ENCODE peak calls at places on chromosomes 16 and 17, in ten cellular contexts. Y is lung, Z is GM12865, L is HCT116, A is astrocyte, R is tibial nerve, U is BJ, W is MM.1S, V is HFFc6, P is choroid plexus epithelial cell. M is an unnamed sample.

GRCh38 chr16:81796035-81796434 is 16.9 kb downstream of the PLCG2 start:
- DNase-seq in W (peak), V (no peak), P (no peak), R (no peak), A (no peak), Z (peak), U (no peak), L (no peak), Y (no peak), M (no peak)

GRCh38 chr17:81553616-81554181 is 1.5 kb upstream of the FAAP100 start:
- DNase-seq in Y (no peak), P (peak), Z (no peak), V (peak), A (peak), U (peak), W (no peak), L (peak), R (peak), M (no peak)

GRCh38 chr16:49281843-49282642 is 405 bp upstream of the CBLN1 start:
- DNase-seq in U (no peak), A (peak), W (peak), V (no peak), R (peak), Z (peak), Y (peak), P (peak), L (no peak), M (peak)

GRCh38 chr17:37774508-37774907 is 29.6 kb upstream of the HNF1B start:
- DNase-seq in R (no peak), V (no peak), A (no peak), Z (peak), Y (no peak), P (no peak), W (peak), U (no peak), L (no peak), M (peak)

GRCh38 chr17:64393000-64393402 is 2.3 kb upstream of the PECAM1 start:
- DNase-seq in Z (no peak), V (no peak), L (no peak), A (no peak), Y (no peak), P (no peak), U (no peak), R (no peak), W (no peak), M (no peak)

GRCh38 chr17:60390881-60391418 is 983 bp downstream of the USP32 start:
- DNase-seq in L (no peak), Z (peak), Y (no peak), U (no peak), P (peak), A (peak), V (peak), W (no peak), R (peak), M (peak)

GRCh38 chr16:66913081-66913480 is 5.6 kb downstream of the CDH16 start:
- DNase-seq in P (no peak), Y (no peak), V (no peak), Z (no peak), L (no peak), R (no peak), W (no peak), U (no peak), A (no peak), M (no peak)

GRCh38 chr17:15511142-15511541 is 43.7 kb upstream of the CDRT4 start:
- DNase-seq in Y (no peak), Z (no peak), R (no peak), W (no peak), U (no peak), L (no peak), P (no peak), A (no peak), V (no peak), M (no peak)

GRCh38 chr17:38590988-38591758 is 14.6 kb downstream of the SRCIN1 start:
- DNase-seq in A (no peak), W (peak), L (no peak), Z (peak), Y (peak), P (no peak), U (no peak), R (no peak), V (no peak), M (no peak)

GRCh38 chr16:20904507-20905079 is 4.0 kb downstream of the LYRM1 start:
- DNase-seq in Z (peak), P (peak), A (peak), W (peak), R (peak), V (peak), L (peak), Y (no peak), U (no peak), M (peak)

GRCh38 chr17:8041249-8041928 is 2.5 kb downstream of the ALOX15B start:
- DNase-seq in L (peak), W (peak), A (peak), R (peak), P (peak), Z (peak), U (peak), Y (no peak), V (peak), M (peak)

GRCh38 chr17:32116937-32117336 is 25.4 kb upstream of the RHOT1 start:
- DNase-seq in Y (no peak), R (no peak), U (no peak), V (no peak), L (no peak), Z (no peak), A (no peak), W (no peak), P (no peak), M (no peak)

GRCh38 chr16:1105888-1106620 is 10.0 kb upstream of the C1QTNF8 start:
- DNase-seq in L (no peak), U (no peak), V (peak), A (peak), P (peak), Z (peak), W (no peak), R (no peak), Y (peak), M (peak)

GRCh38 chr16:50210266-50211038 is 55.9 kb upstream of the ADCY7 start:
- DNase-seq in L (peak), Y (peak), W (peak), Z (peak), A (peak), R (peak), V (peak), U (peak), P (peak), M (peak)

GRCh38 chr16:70579248-70579647 is 55.6 kb downstream of the SF3B3 start:
- DNase-seq in R (no peak), P (no peak), A (no peak), L (no peak), Y (no peak), V (no peak), W (no peak), U (no peak), Z (no peak), M (no peak)
- TF ChIP-seq CTCF in R (no peak), P (no peak), A (no peak), L (no peak), Y (no peak), V (no peak), W (no peak), U (no peak), Z (no peak), M (no peak)

GRCh38 chr17:33684714-33685113 is 391.6 kb upstream of the ASIC2 start:
- DNase-seq in W (no peak), Z (no peak), U (no peak), V (no peak), A (no peak), L (no peak), Y (no peak), P (no peak), R (no peak), M (no peak)
- TF ChIP-seq CTCF in W (no peak), Z (no peak), U (no peak), V (no peak), A (no peak), L (no peak), Y (no peak), P (no peak), R (no peak), M (no peak)

DNA sequence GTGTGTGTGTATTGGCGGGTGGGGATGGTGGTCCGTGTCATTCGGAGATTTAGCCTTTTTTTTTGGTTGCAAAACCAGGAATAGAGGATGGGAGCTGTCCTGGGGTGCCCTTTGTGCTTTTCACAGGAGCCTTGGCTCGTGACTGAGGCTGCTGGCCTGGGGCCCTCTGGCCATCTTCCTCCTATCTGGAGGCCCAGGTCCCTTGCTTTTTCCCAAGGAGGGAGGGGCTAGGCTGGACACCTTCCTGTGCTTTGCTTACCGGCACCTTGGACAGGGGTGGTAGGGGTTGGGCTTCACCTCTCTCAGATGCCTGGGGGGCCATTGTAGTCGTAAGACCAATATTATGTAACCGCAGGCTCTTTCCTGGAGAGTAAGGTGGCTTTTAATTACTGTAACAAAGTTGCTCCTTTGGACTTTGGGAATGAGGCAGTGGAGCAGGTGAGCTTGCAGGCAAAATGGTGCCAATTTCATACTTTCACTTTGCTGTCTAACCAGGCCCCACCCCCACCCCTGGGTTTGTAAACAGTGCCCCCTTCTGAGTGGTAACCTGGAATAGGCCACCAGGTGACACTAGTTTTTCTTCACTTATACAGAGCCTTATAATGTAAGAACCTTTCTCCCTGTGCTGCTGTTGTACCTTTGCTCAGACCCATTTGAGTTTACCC is 1.2 kb downstream of the DYNLL2 start:
- DNase-seq in P (peak), R (peak), L (peak), Y (peak), V (peak), U (no peak), A (no peak), Z (peak), W (peak), M (peak)
- TF ChIP-seq CTCF in P (peak), R (no peak), L (peak), Y (no peak), V (peak), U (peak), A (no peak), Z (peak), W (peak), M (peak)

DNA sequence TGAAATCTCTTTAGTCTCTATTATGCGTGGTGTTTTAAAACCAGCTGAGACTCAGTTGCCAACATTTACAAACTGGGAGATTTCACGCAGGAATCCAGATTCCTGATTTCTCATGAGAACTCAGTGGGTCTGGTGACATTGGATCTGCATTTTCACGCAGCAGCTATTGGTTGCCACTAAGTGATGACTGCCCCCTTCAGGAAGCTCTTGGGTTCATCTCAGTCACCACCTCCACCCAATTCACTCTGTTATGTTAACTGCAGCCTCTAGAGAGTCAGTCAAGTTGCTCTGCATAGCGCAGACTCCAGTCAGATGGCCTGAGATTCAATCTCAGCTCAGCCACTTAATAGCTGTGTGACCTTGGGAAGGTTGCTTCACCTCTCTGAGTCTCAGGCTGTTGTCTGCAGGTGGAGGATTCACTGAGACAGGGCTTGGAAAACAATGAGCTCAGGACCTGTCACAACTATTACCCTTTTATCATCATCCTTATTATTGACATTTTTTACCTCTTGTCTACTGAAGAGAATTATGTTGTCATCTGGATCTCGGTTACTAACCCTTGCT is 6.4 kb downstream of the SHISA9 start:
- DNase-seq in U (no peak), Z (peak), Y (no peak), A (no peak), W (no peak), V (peak), L (no peak), P (no peak), R (no peak), M (no peak)
- TF ChIP-seq CTCF in U (peak), Z (peak), Y (no peak), A (peak), W (no peak), V (peak), L (no peak), P (no peak), R (no peak), M (no peak)

GRCh38 chr16:35102780-35103403 is 1643.5 kb downstream of the TP53TG3F start:
- DNase-seq in U (no peak), L (no peak), P (no peak), Z (no peak), W (no peak), R (no peak), V (no peak), A (no peak), Y (no peak), M (no peak)
- TF ChIP-seq CTCF in U (no peak), L (no peak), P (peak), Z (peak), W (peak), R (no peak), V (peak), A (no peak), Y (no peak), M (no peak)